ENCODE peak calls at places on chromosomes 16 and 17, in ten cellular contexts. I is AG04450; M is body of pancreas; H is right atrium auricular region; B is tibial nerve; Z is GM12878; V is IMR-90; K is CD4-positive, alpha-beta memory T cell; J is SK-N-SH; P is RWPE1. F is an unnamed sample.
A peak's percentile ranks its signal among the peaks of the same experiment; 100 is the strongest.

GRCh38 chr17:56934280-56934679 is 20.4 kb upstream of the TRIM25 start:
- DNase-seq in I (no peak), M (no peak), H (no peak), B (no peak), Z (no peak), V (no peak), K (no peak), J (no peak), P (no peak), F (no peak)

GRCh38 chr17:62995377-62995885 is 29.4 kb downstream of the TANC2 start:
- DNase-seq in I (no peak), M (no peak), H (no peak), B (no peak), Z (no peak), V (peak; percentile 43), K (peak; percentile 2), J (peak; percentile 40), P (peak; percentile 5), F (no peak)

GRCh38 chr16:80664798-80665197 is 124.0 kb downstream of the DYNLRB2 start:
- DNase-seq in I (no peak), M (no peak), H (no peak), B (no peak), Z (no peak), V (no peak), K (no peak), J (no peak), P (no peak), F (no peak)

GRCh38 chr17:32757963-32758362 is 119.0 kb downstream of the MYO1D start:
- DNase-seq in I (no peak), M (no peak), H (no peak), B (no peak), Z (no peak), V (no peak), K (no peak), J (no peak), P (no peak), F (no peak)

GRCh38 chr16:22240023-22240697 is 34.1 kb downstream of the EEF2K start:
- DNase-seq in I (no peak), M (no peak), H (no peak), B (no peak), Z (no peak), V (peak; percentile 42), K (no peak), J (no peak), P (no peak), F (no peak)

GRCh38 chr17:73815474-73815873 is 171.2 kb upstream of the SDK2 start:
- DNase-seq in I (no peak), M (no peak), H (no peak), B (no peak), Z (no peak), V (no peak), K (no peak), J (no peak), P (no peak), F (no peak)

GRCh38 chr17:2435852-2436251 is 35.0 kb upstream of the MNT start:
- DNase-seq in I (no peak), M (peak; percentile 62), H (no peak), B (no peak), Z (no peak), V (no peak), K (no peak), J (no peak), P (no peak), F (peak; percentile 18)

GRCh38 chr16:84090212-84090611 is 26.5 kb downstream of the MBTPS1 start:
- DNase-seq in I (no peak), M (no peak), H (no peak), B (no peak), Z (no peak), V (no peak), K (no peak), J (no peak), P (no peak), F (no peak)

GRCh38 chr16:9139965-9140364 is 48.5 kb downstream of the HAPSTR1 start:
- DNase-seq in I (no peak), M (no peak), H (no peak), B (no peak), Z (no peak), V (peak; percentile 35), K (no peak), J (peak; percentile 42), P (peak; percentile 38), F (no peak)

DNA sequence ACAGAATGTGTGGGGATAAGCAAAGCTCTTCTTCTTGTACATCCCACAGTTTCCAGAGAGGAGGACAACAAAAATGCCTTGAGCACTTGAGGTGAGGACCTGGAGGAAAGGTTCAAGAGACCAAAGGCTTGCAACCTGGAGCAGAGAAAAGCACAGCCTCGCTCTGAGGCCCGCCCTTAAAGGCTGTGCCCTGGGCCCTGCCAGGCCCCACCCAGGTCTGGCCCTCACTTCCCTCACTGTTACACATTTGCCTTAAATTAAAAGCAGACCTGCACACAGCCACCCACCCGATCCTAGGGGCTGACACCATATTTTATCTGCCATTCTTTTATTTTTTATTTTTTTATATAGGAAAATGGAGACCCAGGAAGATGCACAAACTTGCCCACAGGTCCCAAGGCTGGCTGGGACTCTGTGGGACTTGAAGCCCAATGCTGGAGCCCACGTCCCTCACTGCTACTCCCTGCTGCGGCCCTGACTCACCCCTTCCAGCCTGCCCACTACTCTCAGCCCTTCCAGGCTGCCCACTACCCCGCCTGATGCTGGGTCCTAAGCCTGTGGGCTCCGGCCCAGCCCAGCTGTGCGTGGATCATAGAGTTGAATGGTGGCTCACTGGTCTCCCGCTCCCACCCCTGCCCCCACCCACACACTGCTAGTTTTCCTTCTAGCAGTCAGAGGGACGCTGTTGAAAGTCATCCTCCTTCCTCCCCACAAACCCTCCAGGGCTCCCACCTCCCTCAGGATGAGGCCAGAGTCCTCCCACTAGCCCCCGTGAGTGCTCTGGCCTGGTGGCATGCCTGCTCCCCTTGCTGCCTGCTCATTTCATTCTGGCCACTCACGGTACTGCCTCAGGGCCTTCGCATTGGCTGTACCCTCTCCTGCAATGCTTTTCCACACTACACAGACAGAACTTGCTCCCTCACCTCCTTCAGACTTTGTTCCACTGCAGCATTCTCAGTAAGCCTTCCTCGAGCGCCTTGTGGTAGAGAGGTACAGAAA is 77.6 kb upstream of the MED9 start:
- DNase-seq in I (no peak), M (no peak), H (no peak), B (peak; percentile 40), Z (no peak), V (no peak), K (no peak), J (peak; percentile 72), P (no peak), F (no peak)
- H3K27ac ChIP-seq in I (no peak overlapping the region), M (no peak overlapping the region), H (peak overlapping the region; percentile 26), B (peak overlapping the region; percentile 31), Z (no peak overlapping the region), V (no peak overlapping the region), K (no peak overlapping the region), J (no peak overlapping the region), P (no peak overlapping the region), F (peak overlapping the region; percentile 18)

DNA sequence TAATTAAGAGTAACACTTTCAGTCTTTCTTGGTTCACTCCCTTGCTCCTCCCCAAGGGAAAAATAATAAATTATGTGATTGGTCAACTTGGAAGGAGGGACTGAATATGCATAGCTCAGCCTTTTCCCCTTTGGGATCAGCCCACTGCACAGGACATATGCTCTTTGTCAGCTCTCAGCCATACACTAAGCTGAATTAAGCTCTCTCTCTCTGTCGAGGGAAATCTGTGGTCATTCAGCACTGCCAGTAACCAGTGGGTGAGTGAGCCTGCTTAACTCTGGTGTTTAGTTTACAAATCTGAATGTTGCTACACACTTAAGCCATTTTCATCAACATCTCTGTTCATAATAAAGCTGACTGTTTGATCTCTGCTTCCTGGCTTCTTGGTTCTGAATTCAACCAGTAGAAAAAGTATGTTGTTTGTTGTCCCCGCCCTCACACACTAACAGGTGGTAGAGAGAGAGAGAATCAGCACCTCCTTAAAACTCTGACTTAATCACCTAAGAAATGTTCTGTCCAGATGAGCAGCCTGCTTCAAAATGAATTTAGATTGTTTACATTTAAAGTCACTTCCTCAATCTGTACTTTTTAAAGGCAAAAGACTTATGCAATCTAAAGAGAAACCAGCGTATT is 102.2 kb upstream of the C17orf78 start:
- DNase-seq in I (peak; percentile 80), M (no peak), H (no peak), B (no peak), Z (no peak), V (peak; percentile 84), K (no peak), J (peak; percentile 9), P (peak; percentile 29), F (no peak)
- H3K27ac ChIP-seq in I (peak overlapping the region; percentile 66), M (no peak overlapping the region), H (no peak overlapping the region), B (no peak overlapping the region), Z (no peak overlapping the region), V (no peak overlapping the region), K (no peak overlapping the region), J (no peak overlapping the region), P (no peak overlapping the region), F (no peak overlapping the region)

GRCh38 chr16:71775949-71776348 is 32.7 kb downstream of the AP1G1 start:
- DNase-seq in I (no peak), M (no peak), H (no peak), B (no peak), Z (peak; percentile 15), V (no peak), K (no peak), J (no peak), P (no peak), F (no peak)
- H3K27ac ChIP-seq in I (no peak overlapping the region), M (no peak overlapping the region), H (no peak overlapping the region), B (no peak overlapping the region), Z (peak overlapping the region; percentile 44), V (no peak overlapping the region), K (no peak overlapping the region), J (no peak overlapping the region), P (no peak overlapping the region), F (no peak overlapping the region)

GRCh38 chr17:72603346-72604242 is 482.8 kb downstream of the SOX9 start:
- DNase-seq in I (peak; percentile 46), M (no peak), H (no peak), B (peak; percentile 15), Z (no peak), V (peak; percentile 87), K (no peak), J (no peak), P (no peak), F (no peak)
- H3K27ac ChIP-seq in I (peak overlapping the region; percentile 62), M (peak overlapping the region; percentile 63), H (no peak overlapping the region), B (peak overlapping the region; percentile 29), Z (peak overlapping the region; percentile 31), V (peak overlapping the region; percentile 13), K (no peak overlapping the region), J (peak overlapping the region; percentile 69), P (peak overlapping the region; percentile 66), F (no peak overlapping the region)

F was measured in caudate nucleus.